ENCODE peak calls at places on chromosomes 6 and 20, in eight cellular contexts. D is cardiac muscle cell, B is fibroblast of the aortic adventitia, F is lung, X is IMR-90, K is AG10803, C is fibroblast of lung, L is mucosa of descending colon. E is an unnamed sample.
A peak's percentile ranks its signal among the peaks of the same experiment; 100 is the strongest.

GRCh38 chr20:22795455-22795854 is 211.1 kb upstream of the FOXA2 start:
- DNase-seq in K (peak; percentile 5), B (no peak), L (no peak), C (no peak), X (no peak), F (no peak), D (no peak), E (no peak)

GRCh38 chr6:152632383-152632782 is 4.8 kb downstream of the SYNE1 start:
- DNase-seq in X (no peak), C (no peak), K (no peak), B (no peak), D (no peak), L (no peak), F (no peak), E (no peak)

GRCh38 chr20:7856756-7857155 is 83.5 kb downstream of the HAO1 start:
- DNase-seq in K (peak; percentile 61), C (peak; percentile 77), X (peak; percentile 69), D (peak; percentile 63), F (no peak), L (no peak), B (peak; percentile 81), E (peak; percentile 91)

GRCh38 chr6:149860513-149860833 is 3.7 kb downstream of the LRP11 start:
- DNase-seq in L (no peak), K (no peak), F (no peak), D (no peak), B (no peak), X (no peak), C (no peak), E (no peak)

GRCh38 chr20:60011512-60012507 is 53.6 kb downstream of the CDH26 start:
- DNase-seq in D (no peak), X (no peak), L (no peak), B (no peak), F (peak; percentile 26), C (no peak), K (no peak), E (no peak)

GRCh38 chr6:168161371-168161750 is 82.3 kb upstream of the FRMD1 start:
- DNase-seq in L (no peak), D (no peak), C (no peak), B (no peak), F (no peak), X (no peak), K (no peak), E (no peak)

GRCh38 chr6:156686429-156686939 is 90.7 kb upstream of the ARID1B start:
- DNase-seq in D (peak; percentile 67), F (no peak), K (peak; percentile 51), C (peak; percentile 60), L (peak; percentile 42), B (peak; percentile 73), X (peak; percentile 59), E (peak; percentile 58)

GRCh38 chr6:81148726-81149125 is 603.8 kb downstream of the TENT5A start:
- DNase-seq in F (no peak), D (peak; percentile 21), C (peak; percentile 83), K (peak; percentile 27), X (no peak), L (no peak), B (no peak), E (no peak)

GRCh38 chr6:12060780-12061619 is 48.9 kb downstream of the HIVEP1 start:
- DNase-seq in D (peak; percentile 84), X (peak; percentile 51), F (peak; percentile 58), L (peak; percentile 68), C (peak; percentile 82), K (no peak), B (no peak), E (peak; percentile 90)

GRCh38 chr6:15368186-15368585 is 122.3 kb downstream of the JARID2 start:
- DNase-seq in F (no peak), C (no peak), D (peak; percentile 24), L (no peak), X (no peak), K (no peak), B (no peak), E (no peak)

GRCh38 chr6:158207452-158207788 is 39.3 kb downstream of the GTF2H5 start:
- DNase-seq in F (no peak), D (peak; percentile 40), L (no peak), B (peak; percentile 51), X (peak; percentile 48), C (peak; percentile 75), K (peak; percentile 35), E (peak; percentile 97)

GRCh38 chr20:52313335-52313963 is 121.9 kb upstream of the ZFP64 start:
- DNase-seq in D (peak; percentile 68), L (peak; percentile 2), X (peak; percentile 35), C (peak; percentile 48), B (peak; percentile 13), F (no peak), K (peak; percentile 64), E (peak; percentile 49)

GRCh38 chr20:953742-954141 is 37.6 kb upstream of the ANGPT4 start:
- DNase-seq in B (no peak), F (no peak), C (no peak), K (peak; percentile 8), L (no peak), D (peak; percentile 14), X (no peak), E (peak; percentile 28)

GRCh38 chr20:50399003-50399916 is 110.9 kb upstream of the PTPN1 start:
- DNase-seq in D (no peak), B (no peak), F (peak; percentile 79), C (peak; percentile 60), X (peak; percentile 51), L (no peak), K (peak; percentile 56), E (no peak)

GRCh38 chr20:44170796-44171410 is 16.1 kb downstream of the JPH2 start:
- DNase-seq in B (peak; percentile 24), K (peak; percentile 43), X (no peak), C (no peak), L (no peak), F (no peak), D (peak; percentile 37), E (no peak)

GRCh38 chr6:157346371-157346770 is 23.1 kb upstream of the TMEM242 start:
- DNase-seq in B (no peak), K (peak; percentile 12), F (no peak), C (peak; percentile 4), D (no peak), X (no peak), L (no peak), E (no peak)

GRCh38 chr20:62119591-62120364 is 2.5 kb upstream of the LSM14B start:
- DNase-seq in B (no peak), F (peak; percentile 81), K (no peak), L (peak; percentile 71), D (no peak), X (no peak), C (no peak), E (no peak)

GRCh38 chr20:64116541-64117423 is 9.4 kb upstream of the NPBWR2 start:
- DNase-seq in L (no peak), K (no peak), C (no peak), X (no peak), B (no peak), D (no peak), F (no peak), E (no peak)

GRCh38 chr20:58921564-58921963 is 59.5 kb upstream of the NELFCD start:
- DNase-seq in C (no peak), D (no peak), F (no peak), X (no peak), B (no peak), L (no peak), K (no peak), E (no peak)

GRCh38 chr6:3693879-3694278 is 57.6 kb downstream of the PXDC1 start:
- DNase-seq in B (no peak), K (no peak), L (no peak), C (peak; percentile 15), X (no peak), F (no peak), D (peak; percentile 25), E (no peak)

GRCh38 chr6:36957773-36958271 is 3.3 kb downstream of the PI16 start:
- DNase-seq in C (no peak), B (no peak), X (no peak), D (no peak), F (no peak), L (no peak), K (no peak), E (no peak)

GRCh38 chr6:95581073-95581472 is 3.7 kb downstream of the MANEA start:
- DNase-seq in K (no peak), L (no peak), B (no peak), D (no peak), F (no peak), C (no peak), X (peak; percentile 51), E (no peak)

DNA sequence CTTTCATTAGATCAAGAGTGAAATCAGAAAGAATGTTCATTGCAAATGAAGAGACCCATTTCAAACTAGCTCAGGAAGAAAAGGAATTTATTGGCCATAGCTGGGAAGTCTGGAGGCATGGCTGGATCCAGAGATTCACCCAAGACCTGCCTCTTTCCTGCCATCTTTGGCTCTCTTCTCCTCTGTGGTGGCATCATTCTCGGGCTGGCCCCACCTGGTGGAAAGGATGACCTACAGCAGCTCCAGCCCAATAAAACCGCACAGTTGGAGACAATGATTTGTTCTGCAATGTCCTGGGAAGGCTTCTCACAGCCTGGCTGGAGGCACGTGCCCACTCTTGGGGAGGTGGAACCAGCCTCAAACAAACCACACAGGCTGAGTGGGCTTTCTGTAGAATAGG is 18.1 kb upstream of the FERMT1 start:
- DNase-seq in L (no peak), X (no peak), B (no peak), C (no peak), D (no peak), F (no peak), K (no peak), E (no peak)
- TF ChIP-seq CTCF in L (no peak), X (peak; percentile 15), B (peak; percentile 34), C (no peak), D (peak; percentile 25), F (no peak), K (no peak), E (peak; percentile 32)

DNA sequence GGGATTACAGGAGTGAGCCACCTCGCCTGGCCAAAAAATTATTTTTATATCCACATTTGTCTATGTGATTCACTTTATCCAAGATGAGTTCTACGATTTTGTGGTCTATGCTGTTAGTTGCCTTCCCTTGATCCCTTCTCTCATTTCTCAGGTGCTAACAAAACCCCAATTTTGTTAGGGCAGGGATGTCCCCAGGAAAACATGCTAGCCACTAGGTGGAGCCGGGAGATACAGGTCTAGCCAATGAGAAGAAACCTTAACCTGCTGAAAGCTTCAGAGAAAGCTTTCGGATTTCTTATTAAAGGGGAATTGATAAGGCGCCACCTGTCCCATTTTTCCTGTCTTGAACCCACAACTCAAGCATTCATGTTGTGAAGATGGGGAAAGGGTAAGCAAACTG is 167.4 kb upstream of the OLIG3 start:
- DNase-seq in D (peak; percentile 46), K (peak; percentile 33), L (peak; percentile 63), F (no peak), B (peak; percentile 43), X (peak; percentile 26), C (peak; percentile 24), E (peak; percentile 48)
- TF ChIP-seq CTCF in D (peak; percentile 68), K (peak; percentile 70), L (peak; percentile 21), F (peak; percentile 5), B (peak; percentile 68), X (peak; percentile 49), C (peak; percentile 57), E (peak; percentile 66)

GRCh38 chr20:2873010-2873746 is at the start of gene PTPRA:
- DNase-seq in X (peak; percentile 88), D (peak; percentile 93), K (peak; percentile 87), L (peak; percentile 94), C (peak; percentile 89), F (peak; percentile 93), B (peak; percentile 87), E (peak; percentile 93)
- TF ChIP-seq CTCF in X (no peak), D (no peak), K (no peak), L (no peak), C (no peak), F (no peak), B (peak; percentile 9), E (no peak)

DNA sequence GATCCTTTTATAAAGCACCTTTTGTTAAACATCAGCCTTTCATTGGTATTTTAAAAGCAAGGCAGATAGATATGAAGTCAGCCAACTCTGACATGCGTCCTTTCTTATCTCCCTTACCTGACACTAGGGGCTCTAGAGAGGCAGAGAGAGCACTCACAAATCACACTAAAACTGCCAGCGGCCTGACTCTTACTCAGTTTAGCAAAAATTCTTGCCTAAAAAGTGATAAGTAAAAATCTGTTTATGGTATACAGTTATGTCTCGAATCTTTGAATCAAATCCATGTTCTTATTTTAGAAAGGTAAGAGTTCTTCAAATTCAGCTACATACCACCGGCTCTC is 10.4 kb upstream of the TDRD6 start:
- DNase-seq in F (no peak), D (no peak), B (no peak), X (no peak), K (no peak), C (no peak), L (no peak), E (peak; percentile 13)
- TF ChIP-seq CTCF in F (no peak), D (no peak), B (peak; percentile 17), X (peak; percentile 4), K (peak; percentile 19), C (no peak), L (no peak), E (peak; percentile 60)

E was measured in epithelial cell of esophagus.